ENCODE peak calls at places on chromosomes 1 and 21, in ten cellular contexts. H is HEK293T; P is osteocyte; Q is NCI-H1092; J is GM13976; X is dorsolateral prefrontal cortex; M is HS-27A; O is NCI-H1048; E is H7; W is activated CD4-positive, CD25-positive, alpha-beta regulatory T cell treated with anti-CD3 and anti-CD28 coated beads, Interleukin-2, amount 50 U/mL, for 72 hours. C is an unnamed sample.

GRCh38 chr1:2546515-2547209 is 9.5 kb upstream of the TNFRSF14 start:
- DNase-seq in H (peak), P (no peak), Q (no peak), J (peak), X (no peak), M (no peak), O (peak), E (peak), W (peak), C (peak)

GRCh38 chr21:25103500-25104207 is 503.6 kb downstream of the MRPL39 start:
- DNase-seq in H (no peak), P (no peak), Q (no peak), J (no peak), X (no peak), M (no peak), O (no peak), E (no peak), W (no peak), C (no peak)

GRCh38 chr1:205568469-205569361 is 63.1 kb downstream of the ELK4 start:
- DNase-seq in H (peak), P (no peak), Q (no peak), J (no peak), X (no peak), M (no peak), O (no peak), E (peak), W (no peak), C (peak)

GRCh38 chr1:29674625-29675326 is 438.5 kb downstream of the PTPRU start:
- DNase-seq in H (no peak), P (peak), Q (no peak), J (no peak), X (no peak), M (no peak), O (no peak), E (peak), W (no peak), C (no peak)

GRCh38 chr1:23585321-23586022 is 26.2 kb upstream of the ID3 start:
- DNase-seq in H (no peak), P (no peak), Q (no peak), J (no peak), X (no peak), M (peak), O (no peak), E (no peak), W (no peak), C (no peak)

GRCh38 chr1:25780318-25781129 is 19.5 kb upstream of the SELENON start:
- DNase-seq in H (no peak), P (no peak), Q (no peak), J (no peak), X (no peak), M (no peak), O (no peak), E (peak), W (no peak), C (no peak)

GRCh38 chr1:59452026-59452425 is 155.1 kb downstream of the FGGY start:
- DNase-seq in H (no peak), P (no peak), Q (no peak), J (no peak), X (no peak), M (no peak), O (no peak), E (no peak), W (no peak), C (no peak)

GRCh38 chr1:224939844-224940425 is 10.5 kb downstream of the DNAH14 start:
- DNase-seq in H (no peak), P (no peak), Q (no peak), J (no peak), X (no peak), M (no peak), O (no peak), E (no peak), W (no peak), C (no peak)

GRCh38 chr1:154751690-154752089 is 118.4 kb downstream of the KCNN3 start:
- DNase-seq in H (no peak), P (no peak), Q (peak), J (no peak), X (no peak), M (no peak), O (no peak), E (no peak), W (peak), C (no peak)

GRCh38 chr1:172449585-172450523 is 6.0 kb upstream of the PIGC start:
- DNase-seq in H (peak), P (no peak), Q (peak), J (peak), X (no peak), M (no peak), O (peak), E (peak), W (peak), C (peak)

GRCh38 chr1:205917466-205918248 is 25.6 kb downstream of the SLC26A9 start:
- DNase-seq in H (no peak), P (peak), Q (no peak), J (no peak), X (no peak), M (no peak), O (no peak), E (peak), W (no peak), C (no peak)

GRCh38 chr1:179814513-179814838 is 63.1 kb downstream of the TOR1AIP2 start:
- DNase-seq in H (peak), P (no peak), Q (no peak), J (no peak), X (no peak), M (no peak), O (peak), E (peak), W (no peak), C (peak)

GRCh38 chr21:27776925-27777553 is 810.2 kb upstream of the ADAMTS5 start:
- DNase-seq in H (no peak), P (no peak), Q (no peak), J (no peak), X (no peak), M (no peak), O (no peak), E (no peak), W (no peak), C (peak)

GRCh38 chr21:46208761-46209721 is 19.5 kb downstream of the LSS start:
- DNase-seq in H (no peak), P (no peak), Q (no peak), J (no peak), X (peak), M (no peak), O (no peak), E (peak), W (no peak), C (peak)

GRCh38 chr1:11634759-11635158 is 19.5 kb downstream of the FBXO2 start:
- DNase-seq in H (no peak), P (no peak), Q (no peak), J (no peak), X (no peak), M (no peak), O (no peak), E (no peak), W (no peak), C (no peak)

GRCh38 chr1:69585666-69586065 is 17.9 kb downstream of the LRRC7 start:
- DNase-seq in H (no peak), P (no peak), Q (no peak), J (no peak), X (no peak), M (no peak), O (no peak), E (no peak), W (no peak), C (no peak)

GRCh38 chr1:185894806-185895205 is 160.6 kb downstream of the HMCN1 start:
- DNase-seq in H (no peak), P (no peak), Q (no peak), J (no peak), X (no peak), M (peak), O (no peak), E (no peak), W (no peak), C (no peak)

GRCh38 chr1:110320168-110320518 is 19.0 kb upstream of the RBM15 start:
- DNase-seq in H (no peak), P (peak), Q (no peak), J (no peak), X (no peak), M (no peak), O (no peak), E (no peak), W (no peak), C (no peak)

GRCh38 chr1:157429841-157430240 is 122.5 kb downstream of the FCRL5 start:
- DNase-seq in H (no peak), P (no peak), Q (no peak), J (no peak), X (no peak), M (no peak), O (no peak), E (no peak), W (no peak), C (no peak)

GRCh38 chr1:179883739-179884138 is 1.7 kb downstream of the TOR1AIP1 start:
- DNase-seq in H (peak), P (no peak), Q (no peak), J (peak), X (no peak), M (no peak), O (no peak), E (peak), W (no peak), C (no peak)

GRCh38 chr1:233613252-233614172 is at the start of gene KCNK1:
- DNase-seq in H (peak), P (no peak), Q (no peak), J (peak), X (peak), M (no peak), O (peak), E (peak), W (no peak), C (peak)

C was measured in right lobe of liver.